ENCODE peak calls at places on chromosomes 4 and X, in four cellular contexts. X is A673, V is hepatocyte, J is HepG2. O is an unnamed sample.

GRCh38 chr4:84878090-84878489 is 88.4 kb downstream of the WDFY3 start:
- DNase-seq in X (no peak), V (no peak), J (no peak), O (no peak)

GRCh38 chr4:5884804-5885203 is 8.1 kb downstream of the CRMP1 start:
- DNase-seq in X (peak), V (no peak), J (no peak), O (no peak)

GRCh38 chr4:154024097-154024496 is 235.2 kb upstream of the SFRP2 start:
- DNase-seq in X (peak), V (no peak), J (no peak), O (no peak)

GRCh38 chr4:69999420-69999819 is 3.7 kb downstream of the STATH start:
- DNase-seq in X (no peak), V (no peak), J (no peak), O (no peak)

GRCh38 chr4:16887887-16888286 is 10.6 kb downstream of the LDB2 start:
- DNase-seq in X (no peak), V (no peak), J (no peak), O (no peak)

GRCh38 chrX:71910526-71911022 is at the start of gene NHSL2:
- DNase-seq in X (peak), V (peak), J (no peak), O (no peak)

GRCh38 chr4:150384249-150384648 is 197.7 kb upstream of the MAB21L2 start:
- DNase-seq in X (no peak), V (no peak), J (no peak), O (no peak)

GRCh38 chr4:100848865-100849264 is 331.0 kb upstream of the EMCN start:
- DNase-seq in X (peak), V (peak), J (no peak), O (no peak)

GRCh38 chr4:80631861-80632260 is 296.3 kb downstream of the CFAP299 start:
- DNase-seq in X (no peak), V (no peak), J (no peak), O (no peak)

GRCh38 chrX:51456814-51457213 is 39.6 kb downstream of the NUDT11 start:
- DNase-seq in X (peak), V (peak), J (peak), O (no peak)

GRCh38 chr4:6472387-6473263 is at the start of gene PPP2R2C:
- DNase-seq in X (no peak), V (no peak), J (no peak), O (no peak)

GRCh38 chr4:5705672-5706310 is 2.6 kb downstream of the EVC2 start:
- DNase-seq in X (no peak), V (no peak), J (no peak), O (no peak)

GRCh38 chr4:147340111-147340510 is 140.8 kb upstream of the EDNRA start:
- DNase-seq in X (peak), V (no peak), J (no peak), O (no peak)

GRCh38 chr4:120070191-120070590 is 3.5 kb upstream of the MAD2L1 start:
- DNase-seq in X (no peak), V (no peak), J (no peak), O (no peak)

GRCh38 chrX:101682723-101683122 is 23.1 kb upstream of the ARMCX2 start:
- DNase-seq in X (peak), V (no peak), J (no peak), O (no peak)

GRCh38 chrX:39730671-39731389 is 366.9 kb downstream of the BCOR start:
- DNase-seq in X (peak), V (peak), J (peak), O (no peak)

GRCh38 chrX:118116308-118117068 is at the start of gene KLHL13:
- DNase-seq in X (peak), V (peak), J (no peak), O (no peak)

GRCh38 chrX:20217279-20217678 is 49.4 kb downstream of the RPS6KA3 start:
- DNase-seq in X (peak), V (peak), J (no peak), O (peak)

DNA sequence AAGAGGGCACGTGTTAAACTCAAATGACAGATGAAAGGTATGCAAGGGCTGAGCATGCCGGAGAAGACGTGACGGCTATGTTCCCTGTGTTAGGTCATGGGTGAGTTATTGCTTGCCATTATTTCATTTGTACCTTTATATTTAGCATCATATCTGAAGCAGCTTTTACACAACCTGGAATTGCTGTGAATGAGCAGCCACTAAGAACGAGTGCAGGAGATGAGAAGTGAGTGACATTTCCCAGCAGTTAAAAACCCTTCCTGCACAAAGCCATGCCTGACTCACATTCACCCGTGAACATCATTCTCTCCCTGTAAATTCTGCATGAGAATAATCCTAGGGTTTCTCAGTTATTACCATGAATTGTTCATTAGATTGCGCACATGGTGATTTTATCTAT is 433.2 kb upstream of the ZFP42 start:
- DNase-seq in X (no peak), V (no peak), J (no peak), O (no peak)
- TF ChIP-seq EZH2 in X (no peak), V (no peak), J (no peak), O (no peak)

GRCh38 chr4:30722916-30723270 is 2.7 kb downstream of the PCDH7 start:
- DNase-seq in X (peak), V (peak), J (no peak), O (no peak)

GRCh38 chr4:30720656-30721352 is 635 bp downstream of the PCDH7 start:
- DNase-seq in X (peak), V (peak), J (no peak), O (no peak)

GRCh38 chr4:30721353-30722091 is 1.4 kb downstream of the PCDH7 start:
- DNase-seq in X (peak), V (peak), J (no peak), O (no peak)

GRCh38 chr4:30724217-30724616 is 4.0 kb downstream of the PCDH7 start:
- DNase-seq in X (peak), V (no peak), J (no peak), O (no peak)

DNA sequence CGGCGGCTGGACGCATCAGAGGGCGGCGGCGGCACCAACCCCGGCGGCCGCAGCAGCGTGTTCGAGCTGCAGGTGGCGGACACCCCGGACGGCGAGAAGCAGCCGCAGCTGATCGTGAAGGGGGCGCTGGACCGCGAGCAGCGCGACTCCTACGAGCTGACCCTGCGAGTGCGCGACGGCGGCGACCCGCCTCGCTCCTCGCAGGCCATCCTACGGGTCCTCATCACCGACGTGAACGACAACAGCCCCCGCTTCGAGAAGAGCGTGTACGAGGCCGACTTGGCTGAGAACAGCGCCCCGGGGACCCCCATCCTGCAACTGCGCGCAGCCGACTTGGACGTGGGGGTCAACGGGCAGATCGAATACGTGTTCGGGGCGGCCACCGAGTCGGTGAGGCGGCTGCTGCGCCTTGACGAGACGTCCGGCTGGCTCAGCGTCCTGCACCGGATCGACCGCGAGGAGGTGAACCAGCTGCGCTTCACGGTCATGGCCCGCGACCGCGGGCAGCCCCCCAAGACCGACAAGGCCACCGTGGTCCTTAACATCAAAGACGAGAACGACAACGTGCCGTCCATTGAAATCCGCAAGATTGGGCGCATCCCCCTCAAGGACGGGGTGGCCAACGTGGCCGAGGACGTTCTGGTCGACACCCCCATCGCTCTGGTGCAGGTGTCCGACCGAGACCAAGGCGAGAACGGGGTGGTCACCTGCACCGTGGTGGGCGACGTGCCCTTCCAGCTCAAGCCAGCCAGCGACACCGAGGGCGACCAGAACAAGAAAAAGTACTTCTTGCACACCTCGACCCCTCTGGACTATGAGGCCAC is 2.1 kb downstream of the PCDH7 start:
- DNase-seq in X (no peak), V (peak), J (no peak), O (no peak)
- H3K4me3 ChIP-seq in X (peak), V (peak), J (no peak), O (no peak)

DNA sequence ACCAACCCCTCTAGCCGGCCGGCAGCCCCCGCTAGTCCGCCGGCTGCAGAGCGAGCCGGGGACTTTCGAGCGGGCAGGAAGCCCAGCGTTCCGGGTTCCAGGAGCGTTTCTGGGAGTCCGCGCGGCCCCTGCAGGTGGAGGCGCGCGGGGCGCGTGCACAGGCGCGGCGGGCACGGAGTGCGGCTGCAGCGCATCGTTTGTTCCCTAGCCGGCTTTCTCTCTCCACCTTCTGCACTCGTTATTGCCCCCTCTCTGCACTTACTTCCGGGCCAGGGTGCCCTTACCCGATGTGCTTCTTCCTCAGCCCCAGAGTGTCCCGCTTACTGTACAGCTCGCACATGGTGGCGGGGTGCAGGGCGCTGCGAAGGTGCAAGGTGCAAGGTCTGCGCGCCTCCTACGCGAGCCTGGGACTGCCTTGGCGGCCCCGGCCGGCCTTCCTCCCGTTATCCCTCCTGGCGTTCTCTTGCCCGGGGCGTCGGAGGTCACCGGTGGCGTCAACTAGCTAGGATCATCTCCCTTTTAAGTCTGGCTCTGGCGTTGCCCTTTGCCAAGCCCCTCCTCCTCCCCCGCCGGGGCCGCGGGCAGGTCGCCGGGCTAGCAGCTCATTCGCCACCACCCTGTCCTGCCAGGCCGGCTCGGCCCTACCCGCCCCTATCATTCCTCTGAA is at the start of gene ETNPPL:
- DNase-seq in X (peak), V (peak), J (peak), O (no peak)
- TF ChIP-seq EZH2 in X (no peak), V (peak), J (no peak), O (no peak)

GRCh38 chr4:159105761-159106243 is 2.9 kb downstream of the RAPGEF2 start:
- DNase-seq in X (no peak), V (no peak), J (peak), O (no peak)
- H3K4me3 ChIP-seq in X (peak), V (peak), J (peak), O (peak)

GRCh38 chrX:152814048-152814447 is 16.5 kb downstream of the CETN2 start:
- DNase-seq in X (no peak), V (no peak), J (no peak), O (no peak)
- TF ChIP-seq EZH2 in X (no peak), V (no peak), J (no peak), O (no peak)

GRCh38 chr4:182286936-182287335 is 43.7 kb downstream of the TENM3 start:
- DNase-seq in X (no peak), V (no peak), J (no peak), O (no peak)
- H3K4me3 ChIP-seq in X (no peak), V (no peak), J (no peak), O (no peak)

GRCh38 chr4:8860892-8861575 is 10.6 kb downstream of the HMX1 start:
- DNase-seq in X (no peak), V (no peak), J (no peak), O (no peak)
- TF ChIP-seq EZH2 in X (no peak), V (peak), J (no peak), O (no peak)

DNA sequence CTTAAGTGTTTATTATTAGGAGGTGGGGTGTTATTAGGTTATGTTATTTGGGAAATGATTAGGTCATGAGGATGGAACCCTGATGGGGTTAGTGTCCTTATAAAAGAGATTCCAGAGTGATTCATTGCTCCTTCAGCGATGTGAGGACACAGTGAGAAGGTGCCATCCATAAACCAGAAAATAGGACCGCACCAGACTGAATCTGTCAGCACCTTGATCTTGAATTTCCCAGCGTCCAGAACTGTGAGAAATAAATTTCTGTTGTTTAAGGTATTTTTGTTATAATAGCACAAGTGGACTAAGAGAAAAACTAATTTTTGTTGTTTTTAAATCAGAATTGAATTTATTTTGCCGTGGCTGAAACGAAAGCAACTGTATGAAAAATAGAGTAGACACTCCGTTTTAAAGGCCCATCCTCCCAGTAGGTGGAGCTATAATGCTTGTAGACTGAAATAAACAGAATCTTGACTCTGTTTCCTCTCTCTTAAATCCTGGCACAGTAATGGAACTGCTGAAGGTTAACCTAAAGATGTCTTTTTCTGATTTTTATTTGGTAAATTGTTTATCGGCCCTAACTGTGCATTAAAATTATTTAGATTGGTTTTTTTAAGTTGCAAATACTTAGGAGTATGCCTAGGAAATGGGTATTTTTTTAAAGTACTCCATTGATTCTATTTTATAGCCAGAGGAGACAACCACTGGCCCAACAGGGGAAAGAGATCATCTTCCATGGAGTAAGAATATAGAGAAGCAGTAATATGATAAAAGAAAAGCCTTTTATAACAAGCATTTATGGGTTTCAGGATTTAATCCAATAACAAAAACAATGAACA is 133.2 kb upstream of the ADAMTS3 start:
- DNase-seq in X (peak), V (peak), J (peak), O (peak)
- H3K4me3 ChIP-seq in X (peak), V (peak), J (peak), O (peak)

GRCh38 chr4:92304636-92305035 is 870 bp downstream of the GRID2 start:
- DNase-seq in X (no peak), V (peak), J (no peak), O (no peak)

GRCh38 chr4:92304073-92304472 is 307 bp downstream of the GRID2 start:
- DNase-seq in X (no peak), V (no peak), J (no peak), O (no peak)

GRCh38 chr4:92305148-92305877 is 1.5 kb downstream of the GRID2 start:
- DNase-seq in X (peak), V (peak), J (no peak), O (no peak)

GRCh38 chr4:92305878-92306520 is 2.2 kb downstream of the GRID2 start:
- DNase-seq in X (no peak), V (peak), J (no peak), O (no peak)

GRCh38 chr4:92303621-92304027 is at the start of gene GRID2:
- DNase-seq in X (peak), V (peak), J (no peak), O (no peak)
- TF ChIP-seq EZH2 in X (no peak), V (no peak), J (no peak), O (no peak)

O was measured in SK-N-MC.